ENCODE peak calls at places on chromosomes 2 and 18, in ten cellular contexts. One of them, this sample, is unnamed. For H3K4me1, the result is how much of the 10 kb centered on the place peaks cover.

GRCh38 chr18:43539862-43540261 is 262.6 kb upstream of the SYT4 start:
- DNase-seq in small intestine: no peak
- DNase-seq in colonic mucosa: no peak
- DNase-seq in RWPE2: no peak
- DNase-seq in testis: no peak
- DNase-seq in A549: no peak
- DNase-seq in neuronal stem cell: no peak
- DNase-seq in endothelial cell of umbilical vein: no peak
- DNase-seq in adrenal gland: no peak
- DNase-seq in Panc1: no peak
- DNase-seq in this sample: no peak

GRCh38 chr2:173654896-173655265 is 300.2 kb downstream of the CDCA7 start:
- DNase-seq in testis: no peak
- DNase-seq in colonic mucosa: no peak
- DNase-seq in RWPE2: no peak
- DNase-seq in endothelial cell of umbilical vein: no peak
- DNase-seq in A549: no peak
- DNase-seq in Panc1: no peak
- DNase-seq in small intestine: no peak
- DNase-seq in neuronal stem cell: no peak
- DNase-seq in adrenal gland: no peak
- DNase-seq in this sample: no peak

GRCh38 chr2:204483497-204484164 is 61.6 kb upstream of the PARD3B start:
- DNase-seq in endothelial cell of umbilical vein: peak
- DNase-seq in colonic mucosa: no peak
- DNase-seq in RWPE2: no peak
- DNase-seq in A549: no peak
- DNase-seq in Panc1: no peak
- DNase-seq in adrenal gland: no peak
- DNase-seq in neuronal stem cell: no peak
- DNase-seq in small intestine: peak
- DNase-seq in testis: no peak
- DNase-seq in this sample: peak

GRCh38 chr18:23902396-23902795 is 112.2 kb upstream of the TTC39C start:
- DNase-seq in small intestine: peak
- DNase-seq in RWPE2: no peak
- DNase-seq in Panc1: no peak
- DNase-seq in endothelial cell of umbilical vein: no peak
- DNase-seq in testis: no peak
- DNase-seq in adrenal gland: no peak
- DNase-seq in neuronal stem cell: no peak
- DNase-seq in colonic mucosa: peak
- DNase-seq in A549: no peak
- DNase-seq in this sample: peak

GRCh38 chr2:49146412-49146811 is 7.9 kb downstream of the FSHR start:
- DNase-seq in small intestine: no peak
- DNase-seq in A549: no peak
- DNase-seq in colonic mucosa: no peak
- DNase-seq in neuronal stem cell: no peak
- DNase-seq in adrenal gland: no peak
- DNase-seq in endothelial cell of umbilical vein: no peak
- DNase-seq in testis: no peak
- DNase-seq in RWPE2: no peak
- DNase-seq in Panc1: no peak
- DNase-seq in this sample: no peak

GRCh38 chr18:65934874-65935273 is 184.1 kb downstream of the CDH7 start:
- DNase-seq in testis: no peak
- DNase-seq in small intestine: no peak
- DNase-seq in endothelial cell of umbilical vein: no peak
- DNase-seq in adrenal gland: no peak
- DNase-seq in RWPE2: no peak
- DNase-seq in Panc1: no peak
- DNase-seq in colonic mucosa: no peak
- DNase-seq in neuronal stem cell: no peak
- DNase-seq in A549: no peak
- DNase-seq in this sample: no peak

GRCh38 chr2:147495741-147496140 is 349.1 kb upstream of the ACVR2A start:
- DNase-seq in testis: no peak
- DNase-seq in adrenal gland: no peak
- DNase-seq in neuronal stem cell: no peak
- DNase-seq in colonic mucosa: no peak
- DNase-seq in small intestine: no peak
- DNase-seq in endothelial cell of umbilical vein: no peak
- DNase-seq in RWPE2: no peak
- DNase-seq in Panc1: no peak
- DNase-seq in A549: no peak
- DNase-seq in this sample: no peak

GRCh38 chr18:62328775-62329525 is 3.8 kb downstream of the TNFRSF11A start:
- DNase-seq in testis: no peak
- DNase-seq in RWPE2: no peak
- DNase-seq in A549: no peak
- DNase-seq in endothelial cell of umbilical vein: peak
- DNase-seq in colonic mucosa: no peak
- DNase-seq in small intestine: peak
- DNase-seq in neuronal stem cell: no peak
- DNase-seq in adrenal gland: no peak
- DNase-seq in Panc1: no peak
- DNase-seq in this sample: no peak

GRCh38 chr2:95323347-95324155 is 26.4 kb downstream of the KCNIP3 start:
- DNase-seq in RWPE2: no peak
- DNase-seq in endothelial cell of umbilical vein: no peak
- DNase-seq in small intestine: peak
- DNase-seq in testis: peak
- DNase-seq in A549: peak
- DNase-seq in adrenal gland: no peak
- DNase-seq in Panc1: no peak
- DNase-seq in colonic mucosa: peak
- DNase-seq in neuronal stem cell: no peak
- DNase-seq in this sample: peak

GRCh38 chr18:25310045-25310444 is 41.9 kb downstream of the ZNF521 start:
- DNase-seq in A549: no peak
- DNase-seq in endothelial cell of umbilical vein: peak
- DNase-seq in colonic mucosa: no peak
- DNase-seq in RWPE2: no peak
- DNase-seq in testis: no peak
- DNase-seq in neuronal stem cell: no peak
- DNase-seq in adrenal gland: no peak
- DNase-seq in Panc1: no peak
- DNase-seq in small intestine: no peak
- DNase-seq in this sample: no peak

GRCh38 chr18:48106976-48107781 is 176.7 kb upstream of the SMAD2 start:
- DNase-seq in A549: no peak
- DNase-seq in neuronal stem cell: no peak
- DNase-seq in testis: no peak
- DNase-seq in endothelial cell of umbilical vein: no peak
- DNase-seq in RWPE2: no peak
- DNase-seq in colonic mucosa: peak
- DNase-seq in small intestine: peak
- DNase-seq in Panc1: no peak
- DNase-seq in adrenal gland: peak
- DNase-seq in this sample: no peak

GRCh38 chr2:186624276-186624675 is 34.4 kb downstream of the ITGAV start:
- DNase-seq in endothelial cell of umbilical vein: no peak
- DNase-seq in A549: no peak
- DNase-seq in neuronal stem cell: no peak
- DNase-seq in adrenal gland: no peak
- DNase-seq in small intestine: no peak
- DNase-seq in colonic mucosa: no peak
- DNase-seq in testis: no peak
- DNase-seq in RWPE2: no peak
- DNase-seq in Panc1: no peak
- DNase-seq in this sample: no peak

GRCh38 chr18:32920796-32921787 is 148.3 kb upstream of the KLHL14 start:
- DNase-seq in colonic mucosa: no peak
- DNase-seq in Panc1: peak
- DNase-seq in A549: peak
- DNase-seq in testis: no peak
- DNase-seq in RWPE2: peak
- DNase-seq in endothelial cell of umbilical vein: peak
- DNase-seq in adrenal gland: peak
- DNase-seq in neuronal stem cell: no peak
- DNase-seq in small intestine: no peak
- DNase-seq in this sample: no peak

GRCh38 chr2:172102159-172102857 is 392 bp downstream of the DLX2 start:
- DNase-seq in endothelial cell of umbilical vein: peak
- DNase-seq in Panc1: no peak
- DNase-seq in RWPE2: peak
- DNase-seq in small intestine: no peak
- DNase-seq in adrenal gland: no peak
- DNase-seq in A549: no peak
- DNase-seq in colonic mucosa: no peak
- DNase-seq in testis: no peak
- DNase-seq in neuronal stem cell: no peak
- DNase-seq in this sample: no peak
- H3K4me1 ChIP-seq in endothelial cell of umbilical vein: under half
- H3K4me1 ChIP-seq in Panc1: under half
- H3K4me1 ChIP-seq in RWPE2: under half
- H3K4me1 ChIP-seq in small intestine: under half
- H3K4me1 ChIP-seq in adrenal gland: under half
- H3K4me1 ChIP-seq in A549: under half
- H3K4me1 ChIP-seq in colonic mucosa: under half
- H3K4me1 ChIP-seq in testis: under half
- H3K4me1 ChIP-seq in neuronal stem cell: under half
- H3K4me1 ChIP-seq in this sample: under half

GRCh38 chr2:207395535-207396251 is 134.1 kb upstream of the CREB1 start:
- DNase-seq in A549: peak
- DNase-seq in adrenal gland: no peak
- DNase-seq in neuronal stem cell: no peak
- DNase-seq in small intestine: no peak
- DNase-seq in colonic mucosa: no peak
- DNase-seq in testis: no peak
- DNase-seq in RWPE2: no peak
- DNase-seq in Panc1: no peak
- DNase-seq in endothelial cell of umbilical vein: no peak
- DNase-seq in this sample: no peak
- H3K27ac ChIP-seq in A549: peak
- H3K27ac ChIP-seq in adrenal gland: no peak
- H3K27ac ChIP-seq in neuronal stem cell: no peak
- H3K27ac ChIP-seq in small intestine: no peak
- H3K27ac ChIP-seq in colonic mucosa: no peak
- H3K27ac ChIP-seq in testis: no peak
- H3K27ac ChIP-seq in RWPE2: peak
- H3K27ac ChIP-seq in Panc1: no peak
- H3K27ac ChIP-seq in endothelial cell of umbilical vein: peak
- H3K27ac ChIP-seq in this sample: no peak

GRCh38 chr2:131112477-131113027 is 7.4 kb downstream of the PLEKHB2 start:
- DNase-seq in neuronal stem cell: no peak
- DNase-seq in small intestine: no peak
- DNase-seq in adrenal gland: no peak
- DNase-seq in Panc1: no peak
- DNase-seq in RWPE2: no peak
- DNase-seq in testis: no peak
- DNase-seq in endothelial cell of umbilical vein: peak
- DNase-seq in A549: no peak
- DNase-seq in colonic mucosa: no peak
- DNase-seq in this sample: no peak

GRCh38 chr2:131115752-131116151 is 10.6 kb downstream of the PLEKHB2 start:
- DNase-seq in neuronal stem cell: no peak
- DNase-seq in A549: no peak
- DNase-seq in RWPE2: no peak
- DNase-seq in testis: no peak
- DNase-seq in small intestine: no peak
- DNase-seq in colonic mucosa: no peak
- DNase-seq in endothelial cell of umbilical vein: no peak
- DNase-seq in adrenal gland: no peak
- DNase-seq in Panc1: no peak
- DNase-seq in this sample: no peak

GRCh38 chr2:131113566-131114227 is 8.6 kb downstream of the PLEKHB2 start:
- DNase-seq in adrenal gland: no peak
- DNase-seq in testis: no peak
- DNase-seq in Panc1: no peak
- DNase-seq in small intestine: no peak
- DNase-seq in RWPE2: no peak
- DNase-seq in neuronal stem cell: no peak
- DNase-seq in endothelial cell of umbilical vein: no peak
- DNase-seq in colonic mucosa: no peak
- DNase-seq in A549: no peak
- DNase-seq in this sample: no peak
- H3K4me1 ChIP-seq in adrenal gland: under half
- H3K4me1 ChIP-seq in testis: under half
- H3K4me1 ChIP-seq in Panc1: under half
- H3K4me1 ChIP-seq in small intestine: under half
- H3K4me1 ChIP-seq in RWPE2: under half
- H3K4me1 ChIP-seq in neuronal stem cell: under half
- H3K4me1 ChIP-seq in endothelial cell of umbilical vein: under half
- H3K4me1 ChIP-seq in colonic mucosa: under half
- H3K4me1 ChIP-seq in A549: under half
- H3K4me1 ChIP-seq in this sample: under half

GRCh38 chr2:113996826-113997599 is 107.1 kb downstream of the ACTR3 start:
- DNase-seq in testis: no peak
- DNase-seq in small intestine: no peak
- DNase-seq in neuronal stem cell: no peak
- DNase-seq in colonic mucosa: no peak
- DNase-seq in Panc1: no peak
- DNase-seq in RWPE2: no peak
- DNase-seq in adrenal gland: no peak
- DNase-seq in endothelial cell of umbilical vein: no peak
- DNase-seq in A549: no peak
- DNase-seq in this sample: no peak

GRCh38 chr2:114005110-114005783 is 115.4 kb downstream of the ACTR3 start:
- DNase-seq in A549: no peak
- DNase-seq in adrenal gland: no peak
- DNase-seq in colonic mucosa: no peak
- DNase-seq in testis: no peak
- DNase-seq in neuronal stem cell: no peak
- DNase-seq in RWPE2: no peak
- DNase-seq in endothelial cell of umbilical vein: no peak
- DNase-seq in small intestine: no peak
- DNase-seq in Panc1: no peak
- DNase-seq in this sample: no peak

GRCh38 chr2:114001152-114001551 is 111.3 kb downstream of the ACTR3 start:
- DNase-seq in colonic mucosa: no peak
- DNase-seq in Panc1: no peak
- DNase-seq in adrenal gland: no peak
- DNase-seq in neuronal stem cell: no peak
- DNase-seq in testis: no peak
- DNase-seq in endothelial cell of umbilical vein: no peak
- DNase-seq in A549: no peak
- DNase-seq in RWPE2: no peak
- DNase-seq in small intestine: no peak
- DNase-seq in this sample: no peak

GRCh38 chr2:114006460-114006859 is 116.6 kb downstream of the ACTR3 start:
- DNase-seq in adrenal gland: no peak
- DNase-seq in Panc1: no peak
- DNase-seq in small intestine: peak
- DNase-seq in RWPE2: no peak
- DNase-seq in colonic mucosa: no peak
- DNase-seq in A549: no peak
- DNase-seq in neuronal stem cell: no peak
- DNase-seq in endothelial cell of umbilical vein: no peak
- DNase-seq in testis: no peak
- DNase-seq in this sample: no peak

DNA sequence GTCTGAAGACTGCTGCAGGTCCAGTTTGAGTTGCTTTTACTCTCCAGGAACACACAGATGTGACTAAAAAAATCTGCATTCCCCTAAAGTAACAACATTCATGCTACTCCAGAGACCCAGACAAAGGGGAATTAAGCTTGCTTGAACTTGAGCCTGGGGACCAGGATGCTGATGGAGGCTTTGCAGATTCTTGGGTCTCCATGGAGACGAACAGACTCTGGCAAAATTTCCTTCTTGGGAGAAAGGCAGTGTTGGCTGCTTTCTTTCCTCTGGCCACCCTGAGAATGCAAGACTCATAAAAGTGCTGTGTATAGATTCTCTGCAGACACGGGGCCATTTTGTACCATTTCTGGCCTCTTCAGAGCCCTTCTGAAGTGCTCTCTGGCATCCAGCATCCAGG is 112.0 kb downstream of the ACTR3 start:
- DNase-seq in testis: no peak
- DNase-seq in RWPE2: no peak
- DNase-seq in A549: no peak
- DNase-seq in neuronal stem cell: no peak
- DNase-seq in colonic mucosa: no peak
- DNase-seq in small intestine: no peak
- DNase-seq in adrenal gland: no peak
- DNase-seq in endothelial cell of umbilical vein: no peak
- DNase-seq in Panc1: no peak
- DNase-seq in this sample: no peak
- H3K27ac ChIP-seq in testis: no peak
- H3K27ac ChIP-seq in RWPE2: no peak
- H3K27ac ChIP-seq in A549: no peak
- H3K27ac ChIP-seq in neuronal stem cell: no peak
- H3K27ac ChIP-seq in colonic mucosa: no peak
- H3K27ac ChIP-seq in small intestine: no peak
- H3K27ac ChIP-seq in adrenal gland: no peak
- H3K27ac ChIP-seq in endothelial cell of umbilical vein: no peak
- H3K27ac ChIP-seq in Panc1: no peak
- H3K27ac ChIP-seq in this sample: no peak